ENCODE peak calls at places on chromosomes 13 and 19, in seven cellular contexts. L, O, W, T, Y, Z and P are unnamed samples.

GRCh38 chr19:11697284-11697855 is 41.4 kb downstream of the ZNF823 start:
- DNase-seq in L (peak), O (no peak), W (no peak), T (no peak), Y (no peak), Z (no peak), P (no peak)

GRCh38 chr19:18895828-18896341 is at the start of gene CERS1:
- DNase-seq in L (peak), O (no peak), W (peak), T (no peak), Y (peak), Z (no peak), P (no peak)

GRCh38 chr13:58960909-58961308 is 1202.8 kb downstream of the DIAPH3 start:
- DNase-seq in L (no peak), O (no peak), W (peak), T (no peak), Y (no peak), Z (peak), P (no peak)

GRCh38 chr19:1363599-1363998 is 20.1 kb upstream of the NDUFS7 start:
- DNase-seq in L (no peak), O (no peak), W (no peak), T (peak), Y (no peak), Z (no peak), P (no peak)

GRCh38 chr19:40702337-40703012 is 12.0 kb upstream of the NUMBL start:
- DNase-seq in L (peak), O (no peak), W (peak), T (no peak), Y (peak), Z (no peak), P (no peak)

GRCh38 chr13:113724780-113725315 is 34.2 kb upstream of the TMEM255B start:
- DNase-seq in L (peak), O (peak), W (peak), T (peak), Y (peak), Z (peak), P (peak)

GRCh38 chr19:855566-856120 is 3.5 kb downstream of the ELANE start:
- DNase-seq in L (no peak), O (no peak), W (no peak), T (no peak), Y (no peak), Z (no peak), P (no peak)

GRCh38 chr13:23956106-23956505 is 58.8 kb upstream of the C1QTNF9B start:
- DNase-seq in L (no peak), O (peak), W (peak), T (no peak), Y (no peak), Z (no peak), P (no peak)

GRCh38 chr19:28744943-28745342 is 468.0 kb downstream of the UQCRFS1 start:
- DNase-seq in L (no peak), O (no peak), W (peak), T (no peak), Y (no peak), Z (no peak), P (no peak)

GRCh38 chr19:2610637-2611482 is 91.6 kb downstream of the GNG7 start:
- DNase-seq in L (peak), O (peak), W (peak), T (peak), Y (peak), Z (peak), P (peak)

GRCh38 chr19:3281026-3281425 is 56.6 kb downstream of the CELF5 start:
- DNase-seq in L (no peak), O (no peak), W (no peak), T (no peak), Y (no peak), Z (no peak), P (no peak)

GRCh38 chr19:35126624-35126959 is 8.3 kb downstream of the LGI4 start:
- DNase-seq in L (peak), O (no peak), W (peak), T (no peak), Y (no peak), Z (no peak), P (no peak)

GRCh38 chr13:113397606-113398425 is 33.9 kb upstream of the GRTP1 start:
- DNase-seq in L (peak), O (no peak), W (peak), T (no peak), Y (no peak), Z (no peak), P (no peak)

GRCh38 chr13:95644611-95645052 is at the start of gene DZIP1:
- DNase-seq in L (peak), O (peak), W (peak), T (peak), Y (peak), Z (peak), P (no peak)

GRCh38 chr13:66553391-66553790 is 676.7 kb downstream of the PCDH9 start:
- DNase-seq in L (no peak), O (no peak), W (no peak), T (no peak), Y (no peak), Z (no peak), P (no peak)

GRCh38 chr13:32409561-32410440 is 18.1 kb downstream of the N4BP2L1 start:
- DNase-seq in L (peak), O (no peak), W (peak), T (peak), Y (peak), Z (no peak), P (no peak)

GRCh38 chr19:4396949-4397783 is 3.2 kb downstream of the SH3GL1 start:
- DNase-seq in L (no peak), O (no peak), W (no peak), T (no peak), Y (no peak), Z (no peak), P (no peak)

GRCh38 chr19:17260842-17261325 is 3.7 kb downstream of the USHBP1 start:
- DNase-seq in L (peak), O (peak), W (peak), T (peak), Y (peak), Z (peak), P (peak)

GRCh38 chr13:97043302-97043701 is 49.0 kb upstream of the OXGR1 start:
- DNase-seq in L (no peak), O (no peak), W (no peak), T (no peak), Y (no peak), Z (no peak), P (no peak)

GRCh38 chr19:4115050-4115817 is 8.7 kb downstream of the MAP2K2 start:
- DNase-seq in L (no peak), O (peak), W (no peak), T (no peak), Y (peak), Z (no peak), P (peak)

GRCh38 chr13:113820813-113821651 is 42.8 kb downstream of the GAS6 start:
- DNase-seq in L (peak), O (peak), W (peak), T (no peak), Y (peak), Z (peak), P (no peak)

GRCh38 chr19:35144600-35145436 is 1.8 kb downstream of the FXYD7 start:
- DNase-seq in L (peak), O (peak), W (peak), T (no peak), Y (no peak), Z (no peak), P (no peak)

GRCh38 chr19:3357362-3357730 is 9.0 kb upstream of the NFIC start:
- DNase-seq in L (no peak), O (no peak), W (no peak), T (no peak), Y (no peak), Z (no peak), P (no peak)

GRCh38 chr13:51782026-51782710 is 21.8 kb downstream of the DHRS12 start:
- DNase-seq in L (no peak), O (no peak), W (no peak), T (no peak), Y (no peak), Z (no peak), P (no peak)

GRCh38 chr19:29171525-29171924 is 41.4 kb downstream of the UQCRFS1 start:
- DNase-seq in L (no peak), O (no peak), W (no peak), T (no peak), Y (no peak), Z (no peak), P (no peak)

GRCh38 chr13:37701972-37702371 is 103.4 kb upstream of the POSTN start:
- DNase-seq in L (no peak), O (peak), W (no peak), T (no peak), Y (no peak), Z (no peak), P (no peak)

GRCh38 chr13:32124743-32125142 is 93.2 kb downstream of the FRY start:
- DNase-seq in L (no peak), O (no peak), W (no peak), T (no peak), Y (no peak), Z (no peak), P (no peak)

GRCh38 chr13:31755803-31756212 is 16.5 kb downstream of the RXFP2 start:
- DNase-seq in L (no peak), O (no peak), W (no peak), T (no peak), Y (no peak), Z (no peak), P (no peak)

GRCh38 chr19:52028780-52029123 is 573 bp upstream of the ZNF614 start:
- DNase-seq in L (no peak), O (no peak), W (no peak), T (no peak), Y (no peak), Z (no peak), P (no peak)

GRCh38 chr19:36771275-36772231 is 1.1 kb downstream of the ZNF850 start:
- DNase-seq in L (peak), O (peak), W (peak), T (peak), Y (no peak), Z (no peak), P (peak)

GRCh38 chr13:112713517-112714253 is 23.8 kb downstream of the ATP11A start:
- DNase-seq in L (no peak), O (no peak), W (peak), T (no peak), Y (no peak), Z (no peak), P (no peak)

GRCh38 chr13:41973247-41973741 is 12.4 kb upstream of the VWA8 start:
- DNase-seq in L (peak), O (no peak), W (no peak), T (no peak), Y (peak), Z (no peak), P (no peak)

GRCh38 chr13:28984825-28985224 is 164.7 kb downstream of the MTUS2 start:
- DNase-seq in L (no peak), O (no peak), W (no peak), T (no peak), Y (no peak), Z (no peak), P (no peak)

GRCh38 chr19:29401712-29402421 is 123.9 kb upstream of the VSTM2B start:
- DNase-seq in L (no peak), O (no peak), W (peak), T (no peak), Y (no peak), Z (no peak), P (no peak)

GRCh38 chr19:47447470-47448359 is 24.0 kb downstream of the SLC8A2 start:
- DNase-seq in L (peak), O (peak), W (peak), T (peak), Y (no peak), Z (no peak), P (no peak)

GRCh38 chr19:8304841-8305621 is 3.1 kb downstream of the CD320 start:
- DNase-seq in L (peak), O (peak), W (peak), T (no peak), Y (no peak), Z (no peak), P (peak)

GRCh38 chr19:47353307-47353712 is 4.2 kb downstream of the DHX34 start:
- DNase-seq in L (no peak), O (peak), W (no peak), T (no peak), Y (no peak), Z (no peak), P (no peak)

GRCh38 chr13:73039201-73040108 is 19.4 kb upstream of the KLF5 start:
- DNase-seq in L (no peak), O (no peak), W (no peak), T (no peak), Y (no peak), Z (no peak), P (no peak)

GRCh38 chr19:19115954-19116353 is 22.3 kb downstream of the TMEM161A start:
- DNase-seq in L (peak), O (no peak), W (no peak), T (no peak), Y (no peak), Z (no peak), P (peak)